ENCODE peak calls at places on chromosomes 6 and 20, in ten cellular contexts. F, O, S, E, M, B, N, Z, Q and W are unnamed samples. For H3K4me1, the result is how much of the 10 kb centered on the place peaks cover.

GRCh38 chr6:46490425-46491200 is 636 bp downstream of the RCAN2 start:
- DNase-seq in F (peak), O (peak), S (peak), E (no peak), M (no peak), B (peak), N (peak), Z (peak), Q (no peak), W (peak)

GRCh38 chr20:48990467-48990866 is 55.6 kb upstream of the CSE1L start:
- DNase-seq in F (no peak), O (no peak), S (no peak), E (no peak), M (no peak), B (no peak), N (no peak), Z (no peak), Q (no peak), W (no peak)

GRCh38 chr6:46011241-46012085 is 4.2 kb downstream of the CLIC5 start:
- DNase-seq in F (no peak), O (no peak), S (no peak), E (no peak), M (no peak), B (no peak), N (peak), Z (no peak), Q (peak), W (no peak)

GRCh38 chr6:169813969-169814368 is 62.5 kb downstream of the ERMARD start:
- DNase-seq in F (no peak), O (no peak), S (peak), E (no peak), M (no peak), B (no peak), N (no peak), Z (no peak), Q (no peak), W (no peak)

GRCh38 chr6:91664327-91664959 is 1077.6 kb upstream of the MAP3K7 start:
- DNase-seq in F (no peak), O (no peak), S (no peak), E (peak), M (no peak), B (no peak), N (no peak), Z (no peak), Q (peak), W (no peak)

GRCh38 chr20:15278041-15278440 is 940.6 kb upstream of the FLRT3 start:
- DNase-seq in F (no peak), O (no peak), S (no peak), E (no peak), M (no peak), B (no peak), N (no peak), Z (no peak), Q (no peak), W (no peak)

GRCh38 chr20:17374086-17374485 is 147.2 kb downstream of the PCSK2 start:
- DNase-seq in F (no peak), O (no peak), S (no peak), E (no peak), M (no peak), B (no peak), N (no peak), Z (no peak), Q (no peak), W (no peak)

GRCh38 chr6:36478051-36478526 is 35.3 kb downstream of the KCTD20 start:
- DNase-seq in F (no peak), O (no peak), S (no peak), E (no peak), M (no peak), B (no peak), N (no peak), Z (no peak), Q (no peak), W (no peak)

GRCh38 chr6:144214622-144215401 is 64.5 kb downstream of the STX11 start:
- DNase-seq in F (peak), O (no peak), S (no peak), E (no peak), M (no peak), B (no peak), N (peak), Z (no peak), Q (no peak), W (no peak)

GRCh38 chr20:43843965-43844660 is 70.5 kb upstream of the TOX2 start:
- DNase-seq in F (no peak), O (no peak), S (no peak), E (no peak), M (no peak), B (no peak), N (no peak), Z (no peak), Q (no peak), W (no peak)

GRCh38 chr6:24131751-24132150 is 5.7 kb downstream of the NRSN1 start:
- DNase-seq in F (no peak), O (no peak), S (no peak), E (no peak), M (no peak), B (no peak), N (no peak), Z (no peak), Q (no peak), W (no peak)

GRCh38 chr6:11367638-11368199 is 135.3 kb upstream of the NEDD9 start:
- DNase-seq in F (no peak), O (peak), S (no peak), E (peak), M (no peak), B (no peak), N (no peak), Z (no peak), Q (no peak), W (no peak)

GRCh38 chr6:118784641-118785164 is 109.2 kb upstream of the ASF1A start:
- DNase-seq in F (peak), O (peak), S (no peak), E (no peak), M (peak), B (no peak), N (no peak), Z (no peak), Q (no peak), W (no peak)

GRCh38 chr6:142845624-142846458 is 99.1 kb downstream of the HIVEP2 start:
- DNase-seq in F (peak), O (peak), S (peak), E (peak), M (peak), B (peak), N (peak), Z (no peak), Q (peak), W (peak)

GRCh38 chr20:60086936-60087562 is 128.8 kb downstream of the CDH26 start:
- DNase-seq in F (no peak), O (no peak), S (no peak), E (no peak), M (no peak), B (no peak), N (no peak), Z (no peak), Q (no peak), W (no peak)

GRCh38 chr6:11460001-11460668 is 77.4 kb upstream of the TMEM170B start:
- DNase-seq in F (no peak), O (peak), S (no peak), E (peak), M (peak), B (no peak), N (no peak), Z (no peak), Q (peak), W (no peak)

GRCh38 chr6:67068781-67069180 is 1361.8 kb upstream of the EYS start:
- DNase-seq in F (no peak), O (no peak), S (no peak), E (no peak), M (no peak), B (no peak), N (no peak), Z (no peak), Q (no peak), W (no peak)

DNA sequence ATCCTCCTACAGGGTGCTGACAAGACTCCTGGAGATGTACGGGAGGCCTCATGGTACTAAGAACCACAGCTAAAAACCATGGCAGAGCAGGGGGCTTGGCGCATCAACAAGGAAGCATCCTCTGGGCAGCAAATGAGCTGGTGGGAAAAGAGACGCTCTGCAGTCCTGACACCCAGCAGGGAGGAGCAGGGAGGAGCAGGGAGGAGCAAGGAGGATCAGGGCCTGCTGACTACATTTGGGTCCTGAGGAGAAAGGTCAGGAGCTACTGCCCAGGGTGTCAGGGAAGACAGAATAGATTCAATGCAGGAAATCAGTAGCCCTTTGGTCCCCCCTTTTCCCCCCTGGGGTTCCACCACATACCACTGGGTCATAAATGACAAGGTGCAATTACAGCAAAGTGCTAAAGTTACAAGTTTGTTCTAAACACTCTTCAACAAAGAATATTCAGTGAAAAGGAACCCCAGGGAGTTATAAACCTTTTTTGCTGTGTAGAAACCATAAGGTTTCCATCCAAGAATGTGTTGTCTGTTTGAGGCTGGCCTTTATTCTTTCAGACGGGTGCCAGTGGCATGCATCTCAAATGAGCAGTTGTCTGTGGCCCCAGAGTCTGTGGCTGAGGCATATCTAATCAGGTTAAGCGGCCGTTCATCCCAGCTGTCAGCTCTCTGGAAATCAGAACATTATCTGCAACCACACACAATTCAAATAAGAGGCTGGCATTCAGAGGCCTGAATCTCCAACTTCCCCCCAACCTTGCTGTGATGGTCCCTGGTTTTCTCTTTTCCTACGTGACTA is 325.0 kb downstream of the CDC5L start:
- DNase-seq in F (no peak), O (peak), S (no peak), E (no peak), M (no peak), B (no peak), N (no peak), Z (no peak), Q (no peak), W (peak)
- H3K4me1 ChIP-seq in F (under half), O (under half), S (under half), E (under half), M (under half), B (under half), N (under half), Z (under half), Q (under half), W (under half)

DNA sequence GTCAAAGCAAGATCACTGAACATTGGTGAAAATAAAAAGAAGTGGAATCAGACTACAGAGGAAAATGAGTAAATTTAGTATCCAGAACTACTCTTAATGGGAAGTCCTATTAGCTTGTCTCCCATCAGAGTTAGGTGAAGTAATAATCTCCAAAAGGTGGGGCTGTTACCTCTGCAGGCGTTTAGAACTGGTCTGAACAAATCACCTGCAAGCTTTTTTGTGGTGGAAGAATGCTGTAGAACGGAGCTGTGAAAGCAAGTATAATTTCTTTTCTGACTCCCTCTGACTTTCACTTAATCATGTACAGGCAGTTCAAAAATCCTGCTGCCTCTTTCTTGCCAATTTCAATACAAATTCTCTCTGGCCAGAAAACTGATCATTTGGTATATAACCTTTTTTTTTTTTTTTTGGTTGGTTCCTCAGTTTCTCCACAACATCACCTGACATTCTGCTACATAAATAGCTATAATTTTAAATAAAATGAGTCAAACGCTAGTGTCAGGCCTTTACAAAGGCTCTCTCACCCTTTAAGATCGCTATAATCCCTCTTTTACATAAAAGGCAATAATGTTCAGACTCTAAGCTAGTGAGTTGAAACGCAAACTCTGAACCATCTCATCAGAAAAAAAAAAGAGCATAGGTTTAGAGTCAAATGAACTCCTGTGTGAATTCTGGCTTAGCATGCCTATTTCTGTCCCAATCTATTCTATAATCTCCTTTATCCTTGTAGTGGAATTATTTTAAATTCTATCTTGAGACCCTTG is 38.8 kb downstream of the CITED2 start:
- DNase-seq in F (no peak), O (no peak), S (no peak), E (no peak), M (no peak), B (no peak), N (no peak), Z (no peak), Q (no peak), W (no peak)
- H3K4me1 ChIP-seq in F (under half), O (under half), S (under half), E (under half), M (under half), B (under half), N (under half), Z (under half), Q (under half), W (under half)

GRCh38 chr6:165630544-165630953 is 32.5 kb downstream of the PDE10A start:
- DNase-seq in F (no peak), O (no peak), S (no peak), E (peak), M (peak), B (no peak), N (no peak), Z (no peak), Q (no peak), W (no peak)

GRCh38 chr6:165624871-165625639 is 38.0 kb downstream of the PDE10A start:
- DNase-seq in F (no peak), O (no peak), S (no peak), E (no peak), M (no peak), B (no peak), N (no peak), Z (no peak), Q (no peak), W (no peak)

GRCh38 chr6:165628955-165629354 is 34.1 kb downstream of the PDE10A start:
- DNase-seq in F (no peak), O (no peak), S (no peak), E (no peak), M (no peak), B (no peak), N (no peak), Z (no peak), Q (no peak), W (no peak)

GRCh38 chr6:165626711-165627110 is 36.3 kb downstream of the PDE10A start:
- DNase-seq in F (no peak), O (no peak), S (no peak), E (no peak), M (no peak), B (no peak), N (no peak), Z (no peak), Q (no peak), W (no peak)

DNA sequence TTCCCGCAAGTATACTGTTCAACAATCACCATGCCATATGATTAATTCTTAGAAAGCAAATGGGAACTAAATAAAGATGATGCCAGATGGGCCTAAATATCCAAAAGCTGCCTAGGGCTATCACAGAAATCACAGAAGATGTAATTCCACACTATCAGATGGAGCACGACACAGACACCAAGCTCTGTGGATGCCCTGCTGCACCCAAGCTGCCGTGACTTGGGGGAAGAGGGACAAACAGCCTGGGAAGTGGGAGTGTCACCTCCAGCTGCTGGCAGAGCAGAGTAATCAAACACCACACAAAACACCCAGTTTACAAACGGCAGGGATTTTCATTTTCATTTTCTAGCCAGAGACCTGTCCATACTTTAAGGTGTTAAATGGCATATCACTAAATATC is 35.7 kb downstream of the PDE10A start:
- DNase-seq in F (peak), O (no peak), S (no peak), E (no peak), M (no peak), B (no peak), N (no peak), Z (no peak), Q (no peak), W (no peak)
- H3K4me1 ChIP-seq in F (under half), O (under half), S (under half), E (under half), M (under half), B (under half), N (under half), Z (under half), Q (under half), W (under half)

GRCh38 chr6:16736856-16737255 is 24.4 kb downstream of the ATXN1 start:
- DNase-seq in F (no peak), O (no peak), S (no peak), E (no peak), M (no peak), B (no peak), N (no peak), Z (no peak), Q (no peak), W (no peak)

GRCh38 chr6:16739329-16739801 is 21.9 kb downstream of the ATXN1 start:
- DNase-seq in F (no peak), O (no peak), S (no peak), E (no peak), M (peak), B (no peak), N (no peak), Z (no peak), Q (no peak), W (no peak)

GRCh38 chr6:16737926-16738325 is 23.3 kb downstream of the ATXN1 start:
- DNase-seq in F (no peak), O (no peak), S (no peak), E (no peak), M (peak), B (no peak), N (no peak), Z (no peak), Q (no peak), W (no peak)

GRCh38 chr6:16735014-16735413 is 26.2 kb downstream of the ATXN1 start:
- DNase-seq in F (no peak), O (no peak), S (no peak), E (no peak), M (no peak), B (no peak), N (no peak), Z (no peak), Q (no peak), W (no peak)

DNA sequence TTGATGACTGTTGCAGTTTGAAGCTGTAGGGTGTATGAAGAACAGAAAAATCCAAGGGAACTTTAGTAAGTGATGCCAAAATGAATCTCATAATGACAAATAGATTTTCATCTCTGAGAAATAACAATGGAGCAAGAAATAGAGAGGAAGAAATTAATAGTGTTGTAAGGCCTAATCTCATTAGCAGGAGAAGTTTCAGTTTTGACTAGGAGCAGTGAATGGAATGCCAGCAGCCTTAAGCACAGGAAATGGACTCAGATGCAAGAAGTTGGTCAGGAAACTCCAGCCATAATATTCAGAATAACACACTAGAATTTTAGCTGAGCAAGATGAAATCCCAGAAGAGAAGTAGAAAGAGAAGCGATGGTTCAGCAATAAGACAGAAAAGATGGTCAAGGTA is 23.9 kb downstream of the ATXN1 start:
- DNase-seq in F (no peak), O (peak), S (no peak), E (no peak), M (peak), B (no peak), N (no peak), Z (no peak), Q (no peak), W (no peak)
- H3K4me1 ChIP-seq in F (under half), O (half or more), S (under half), E (under half), M (under half), B (under half), N (under half), Z (under half), Q (under half), W (under half)

GRCh38 chr6:25388776-25389175 is 109.6 kb downstream of the CARMIL1 start:
- DNase-seq in F (no peak), O (no peak), S (no peak), E (no peak), M (no peak), B (no peak), N (no peak), Z (no peak), Q (no peak), W (no peak)
- H3K4me1 ChIP-seq in F (under half), O (under half), S (under half), E (under half), M (under half), B (under half), N (under half), Z (under half), Q (under half), W (under half)

DNA sequence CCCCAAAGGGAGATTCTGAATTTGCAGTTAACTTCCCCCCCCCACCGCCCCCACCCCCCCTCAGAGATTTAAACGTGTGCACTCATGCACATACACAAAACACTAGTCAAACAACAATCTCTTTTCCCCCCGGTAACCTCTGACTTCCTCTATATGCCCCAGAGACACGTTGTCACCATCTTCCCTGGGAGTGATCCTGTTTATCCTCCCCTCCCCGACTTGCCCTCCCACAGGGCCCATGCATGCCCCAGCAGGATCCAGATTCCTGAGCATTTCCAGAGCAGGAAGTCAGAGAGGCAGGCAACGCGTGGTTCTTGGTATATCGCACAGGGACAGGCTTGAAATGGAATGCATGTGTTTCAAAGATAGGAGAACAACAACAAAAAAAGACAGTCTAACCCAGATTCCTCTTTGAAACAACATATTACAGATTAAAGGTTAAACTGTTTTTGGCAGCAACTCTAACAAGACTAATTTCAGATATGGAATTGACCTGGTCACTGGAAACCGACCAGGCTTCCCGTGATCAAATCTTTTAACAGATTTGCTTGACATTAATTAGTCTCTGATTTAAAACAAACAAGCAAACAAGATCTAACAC is 1.3 kb downstream of the BLCAP start:
- DNase-seq in F (peak), O (peak), S (no peak), E (no peak), M (peak), B (peak), N (peak), Z (no peak), Q (peak), W (peak)
- H3K4me1 ChIP-seq in F (under half), O (under half), S (under half), E (under half), M (under half), B (under half), N (under half), Z (under half), Q (under half), W (under half)

GRCh38 chr20:50543326-50543725 is 33.1 kb downstream of the PTPN1 start:
- DNase-seq in F (no peak), O (no peak), S (no peak), E (no peak), M (no peak), B (no peak), N (no peak), Z (no peak), Q (no peak), W (no peak)
- H3K4me1 ChIP-seq in F (under half), O (under half), S (under half), E (under half), M (under half), B (under half), N (under half), Z (under half), Q (under half), W (under half)